ENCODE peak calls at places on chromosomes 2 and 18, in seven cellular contexts. Y is IMR-90, B is H9, T is mesenchymal stem cell, S is neuronal stem cell, I is H1, G is trophoblast cell. W is an unnamed sample.

GRCh38 chr2:121828281-121828731 is 72.9 kb downstream of the TSN start:
- DNase-seq in T (no peak), S (no peak), Y (no peak), G (no peak), B (no peak), I (no peak), W (no peak)

GRCh38 chr2:38610851-38611801 is 8.4 kb upstream of the HNRNPLL start:
- DNase-seq in G (peak), T (peak), I (no peak), B (no peak), Y (peak), S (no peak), W (no peak)

GRCh38 chr2:159571540-159572260 is 44.6 kb downstream of the BAZ2B start:
- DNase-seq in S (no peak), I (no peak), B (no peak), Y (no peak), G (no peak), T (no peak), W (no peak)

GRCh38 chr2:132521321-132521720 is 104.7 kb downstream of the GPR39 start:
- DNase-seq in T (peak), B (no peak), G (no peak), Y (peak), I (no peak), S (no peak), W (peak)

GRCh38 chr18:7626922-7627440 is 59.9 kb downstream of the PTPRM start:
- DNase-seq in S (no peak), G (peak), Y (peak), I (no peak), B (no peak), T (peak), W (peak)

GRCh38 chr18:5556317-5556974 is 12.6 kb upstream of the EPB41L3 start:
- DNase-seq in T (no peak), S (no peak), I (no peak), Y (peak), G (no peak), B (no peak), W (no peak)

GRCh38 chr2:220144411-220144810 is 517.0 kb downstream of the SLC4A3 start:
- DNase-seq in I (no peak), G (no peak), Y (peak), S (no peak), T (no peak), B (no peak), W (no peak)

GRCh38 chr2:138818479-138818878 is 38.3 kb upstream of the NXPH2 start:
- DNase-seq in I (no peak), T (no peak), S (no peak), G (no peak), B (no peak), Y (no peak), W (peak)

GRCh38 chr2:185181901-185182300 is 556.7 kb upstream of the FSIP2 start:
- DNase-seq in B (no peak), T (no peak), G (no peak), Y (no peak), I (no peak), S (no peak), W (no peak)

GRCh38 chr2:3492951-3493609 is 26.3 kb downstream of the ADI1 start:
- DNase-seq in Y (peak), I (no peak), G (peak), T (peak), S (no peak), B (no peak), W (no peak)

GRCh38 chr2:132782166-132782783 is 112.3 kb upstream of the LYPD1 start:
- DNase-seq in B (no peak), Y (no peak), G (no peak), I (no peak), S (no peak), T (no peak), W (no peak)

GRCh38 chr2:129275706-129276105 is 703.8 kb upstream of the RAB6C start:
- DNase-seq in B (no peak), T (no peak), S (no peak), G (no peak), I (no peak), Y (no peak), W (no peak)

GRCh38 chr2:14501061-14501460 is 131.5 kb upstream of the LRATD1 start:
- DNase-seq in S (no peak), Y (no peak), B (no peak), I (no peak), T (no peak), G (no peak), W (no peak)

GRCh38 chr2:120314656-120315366 is 31.1 kb upstream of the INHBB start:
- DNase-seq in G (no peak), I (no peak), S (no peak), Y (no peak), T (no peak), B (no peak), W (no peak)

GRCh38 chr2:68411397-68412126 is 46.5 kb downstream of the PLEK start:
- DNase-seq in G (peak), S (no peak), T (no peak), B (no peak), I (no peak), Y (no peak), W (no peak)

GRCh38 chr2:128630974-128631697 is 312.5 kb upstream of the HS6ST1 start:
- DNase-seq in Y (no peak), T (no peak), S (no peak), I (peak), B (peak), G (no peak), W (no peak)

GRCh38 chr2:165601866-165602636 is 132.6 kb downstream of the CSRNP3 start:
- DNase-seq in S (no peak), G (peak), B (no peak), Y (peak), I (no peak), T (peak), W (no peak)

GRCh38 chr2:27201675-27202074 is 10.2 kb upstream of the ATRAID start:
- DNase-seq in G (no peak), T (no peak), I (no peak), S (no peak), Y (no peak), B (no peak), W (no peak)

GRCh38 chr2:239223029-239223329 is 177.8 kb downstream of the HDAC4 start:
- DNase-seq in T (peak), S (no peak), B (no peak), G (peak), I (no peak), Y (peak), W (no peak)

GRCh38 chr18:79465392-79465991 is 69.8 kb downstream of the NFATC1 start:
- DNase-seq in B (peak), I (peak), S (peak), T (no peak), Y (no peak), G (peak), W (peak)

GRCh38 chr2:43159797-43160196 is 66.6 kb downstream of the ZFP36L2 start:
- DNase-seq in I (no peak), G (no peak), T (no peak), S (no peak), B (no peak), Y (no peak), W (no peak)

GRCh38 chr2:204177977-204178522 is 241.5 kb downstream of the ICOS start:
- DNase-seq in Y (no peak), B (peak), T (peak), I (peak), S (peak), G (peak), W (peak)

GRCh38 chr2:229090231-229090630 is 180.9 kb downstream of the PID1 start:
- DNase-seq in T (no peak), S (no peak), B (no peak), G (no peak), Y (peak), I (no peak), W (peak)

GRCh38 chr2:14313351-14313750 is 319.2 kb upstream of the LRATD1 start:
- DNase-seq in G (no peak), S (no peak), B (no peak), Y (no peak), T (no peak), I (no peak), W (no peak)

GRCh38 chr2:219562049-219563020 is 9.0 kb downstream of the OBSL1 start:
- DNase-seq in G (no peak), Y (no peak), B (peak), S (no peak), T (no peak), I (no peak), W (no peak)

GRCh38 chr2:225182126-225182525 is 139.9 kb upstream of the DOCK10 start:
- DNase-seq in I (no peak), B (peak), S (peak), G (no peak), Y (no peak), T (no peak), W (peak)

GRCh38 chr2:240795468-240795867 is 24.6 kb downstream of the KIF1A start:
- DNase-seq in G (no peak), B (no peak), T (no peak), I (no peak), S (no peak), Y (no peak), W (no peak)

GRCh38 chr2:199811360-199811759 is 39.6 kb downstream of the FTCDNL1 start:
- DNase-seq in T (no peak), I (no peak), B (no peak), Y (no peak), S (no peak), G (no peak), W (peak)

GRCh38 chr2:85935746-85936208 is 47.0 kb upstream of the ST3GAL5 start:
- DNase-seq in Y (peak), T (peak), I (no peak), B (peak), S (peak), G (peak), W (peak)

GRCh38 chr2:128276878-128277675 is 41.6 kb downstream of the HS6ST1 start:
- DNase-seq in G (no peak), I (no peak), B (peak), T (no peak), Y (no peak), S (no peak), W (no peak)

GRCh38 chr2:218746470-218746795 is 35.5 kb upstream of the CYP27A1 start:
- DNase-seq in Y (no peak), G (no peak), B (no peak), I (no peak), S (no peak), T (no peak), W (no peak)

DNA sequence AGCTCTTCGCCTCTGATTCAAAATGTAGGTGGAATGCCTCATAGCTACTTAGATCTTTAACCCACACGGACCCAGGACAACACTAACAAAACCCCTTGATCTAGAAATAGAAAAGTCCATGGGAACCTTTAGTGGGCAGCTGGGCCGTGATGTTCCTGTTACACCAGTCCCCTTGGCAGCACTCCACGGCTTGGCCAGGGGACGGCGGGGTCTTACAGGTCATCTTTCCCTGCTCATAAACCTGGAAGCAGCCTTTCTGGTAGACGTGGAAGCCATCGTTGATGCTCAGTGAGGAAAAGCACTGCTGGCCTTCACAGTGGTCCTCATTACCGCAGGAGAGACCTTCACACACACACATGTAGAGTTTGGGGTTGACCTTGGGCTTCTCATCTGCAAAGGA is 95.9 kb downstream of the ACVR1 start:
- DNase-seq in T (no peak), G (no peak), I (no peak), B (no peak), Y (no peak), S (no peak), W (no peak)
- H2BK5ac ChIP-seq in T (no peak), G (no peak), I (no peak), B (no peak), Y (no peak), S (no peak), W (no peak)

DNA sequence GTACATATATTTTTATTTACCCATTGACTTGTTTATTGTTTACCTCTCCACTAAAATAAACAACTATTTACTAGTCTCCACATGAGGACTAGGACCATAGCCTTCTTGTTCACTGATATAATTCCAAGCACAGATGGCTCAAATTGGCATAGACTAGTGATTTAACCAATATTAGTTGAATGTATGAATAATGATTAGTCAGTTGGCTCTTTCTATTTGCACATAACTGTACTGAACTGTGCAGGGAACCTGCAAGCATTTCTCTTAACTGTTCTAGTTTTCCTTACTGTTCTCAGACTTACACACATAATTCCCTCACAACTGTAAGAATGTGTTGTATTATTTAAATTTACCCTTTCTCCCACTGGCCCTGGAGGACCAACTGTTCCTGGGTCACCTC is 91.9 kb downstream of the COL3A1 start:
- DNase-seq in B (no peak), Y (peak), S (no peak), G (no peak), T (no peak), I (no peak), W (no peak)
- H2BK5ac ChIP-seq in B (no peak), Y (peak), S (no peak), G (no peak), T (no peak), I (no peak), W (no peak)

GRCh38 chr2:235498556-235499305 is 4.9 kb downstream of the AGAP1 start:
- DNase-seq in Y (no peak), I (no peak), B (peak), S (no peak), G (peak), T (no peak), W (peak)
- H2BK5ac ChIP-seq in Y (no peak), I (no peak), B (no peak), S (no peak), G (no peak), T (no peak), W (no peak)

GRCh38 chr2:28904295-28904694 is 9.8 kb downstream of the WDR43 start:
- DNase-seq in T (peak), I (no peak), S (no peak), B (no peak), G (peak), Y (peak), W (no peak)

GRCh38 chr2:28904802-28905499 is 10.5 kb downstream of the WDR43 start:
- DNase-seq in G (no peak), S (no peak), T (peak), I (no peak), Y (no peak), B (no peak), W (peak)

GRCh38 chr2:28906821-28907220 is 12.4 kb downstream of the WDR43 start:
- DNase-seq in G (no peak), Y (no peak), T (no peak), S (no peak), B (no peak), I (no peak), W (no peak)

GRCh38 chr2:28906376-28906775 is 11.9 kb downstream of the WDR43 start:
- DNase-seq in B (no peak), I (no peak), S (no peak), Y (peak), G (peak), T (peak), W (no peak)

GRCh38 chr2:28905533-28905932 is 11.1 kb downstream of the WDR43 start:
- DNase-seq in T (no peak), B (no peak), Y (no peak), I (no peak), S (no peak), G (no peak), W (no peak)
- H2BK5ac ChIP-seq in T (peak), B (no peak), Y (peak), I (no peak), S (no peak), G (no peak), W (no peak)

DNA sequence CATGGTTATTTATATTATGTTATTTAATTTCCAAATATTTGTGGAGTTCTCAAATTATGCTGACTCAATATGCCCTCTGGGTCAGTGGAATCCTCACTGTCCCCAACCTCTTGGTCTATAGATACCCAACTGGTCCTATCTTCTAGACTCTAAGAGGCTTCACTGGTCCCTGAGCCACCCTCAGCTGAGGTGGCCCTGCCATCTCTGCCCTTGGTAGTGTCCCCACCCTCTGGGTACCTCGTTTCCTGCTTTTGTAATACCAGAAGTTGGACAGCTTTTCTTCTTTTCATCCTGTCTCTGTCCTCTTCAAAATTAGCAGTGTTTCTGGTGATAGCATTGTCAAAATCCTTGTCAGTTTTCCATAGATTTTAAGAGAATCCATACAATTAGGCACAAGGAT is 11.9 kb downstream of the ZSCAN30 start:
- DNase-seq in G (no peak), B (no peak), T (no peak), S (no peak), I (no peak), Y (no peak), W (no peak)
- H2BK5ac ChIP-seq in G (no peak), B (no peak), T (no peak), S (no peak), I (no peak), Y (no peak), W (no peak)

W was measured in mesendoderm.